ENCODE peak calls at places on chromosomes 12 and 14, in six cellular contexts. O is testis, D is omental fat pad, C is upper lobe of right lung, B is body of pancreas, F is WERI-Rb-1. K is an unnamed sample.

GRCh38 chr12:21906919-21907642 is 34.1 kb downstream of the ABCC9 start:
- DNase-seq in O (no peak), D (no peak), C (no peak), B (no peak), F (no peak), K (no peak)

GRCh38 chr14:63725786-63726185 is 2.1 kb downstream of the SGPP1 start:
- DNase-seq in O (no peak), D (no peak), C (no peak), B (no peak), F (no peak), K (no peak)

GRCh38 chr12:45651029-45651428 is 78.5 kb upstream of the ARID2 start:
- DNase-seq in O (no peak), D (no peak), C (no peak), B (no peak), F (no peak), K (no peak)

GRCh38 chr12:124512667-124513296 is 54.6 kb downstream of the NCOR2 start:
- DNase-seq in O (peak; percentile 91), D (peak; percentile 90), C (peak; percentile 93), B (peak; percentile 79), F (no peak), K (peak; percentile 86)

GRCh38 chr12:81337891-81338290 is 260.0 kb downstream of the ACSS3 start:
- DNase-seq in O (no peak), D (no peak), C (no peak), B (no peak), F (no peak), K (no peak)

GRCh38 chr14:105602799-105603763 is 76.7 kb downstream of the TMEM121 start:
- DNase-seq in O (no peak), D (no peak), C (no peak), B (no peak), F (no peak), K (no peak)

GRCh38 chr12:46269429-46270241 is 792 bp upstream of the SLC38A1 start:
- DNase-seq in O (peak; percentile 30), D (no peak), C (no peak), B (no peak), F (no peak), K (no peak)

GRCh38 chr14:32762886-32763285 is 175.8 kb upstream of the NPAS3 start:
- DNase-seq in O (no peak), D (no peak), C (no peak), B (no peak), F (no peak), K (no peak)

GRCh38 chr12:70721216-70721615 is 84.0 kb upstream of the PTPRB start:
- DNase-seq in O (no peak), D (no peak), C (no peak), B (no peak), F (no peak), K (no peak)

GRCh38 chr12:47082963-47083621 is 3.3 kb upstream of the AMIGO2 start:
- DNase-seq in O (no peak), D (no peak), C (no peak), B (no peak), F (no peak), K (peak; percentile 90)

GRCh38 chr12:20250761-20251160 is 117.6 kb upstream of the PDE3A start:
- DNase-seq in O (no peak), D (no peak), C (no peak), B (no peak), F (no peak), K (no peak)

GRCh38 chr12:118606690-118607089 is 230.3 kb downstream of the SUDS3 start:
- DNase-seq in O (no peak), D (no peak), C (no peak), B (no peak), F (no peak), K (no peak)

GRCh38 chr12:21775130-21775920 is 819 bp upstream of the KCNJ8 start:
- DNase-seq in O (no peak), D (no peak), C (no peak), B (peak; percentile 30), F (no peak), K (no peak)

GRCh38 chr12:124756730-124757129 is 106.9 kb downstream of the SCARB1 start:
- DNase-seq in O (no peak), D (no peak), C (no peak), B (no peak), F (no peak), K (no peak)

GRCh38 chr14:84554136-84554535 is 975.8 kb upstream of the FLRT2 start:
- DNase-seq in O (no peak), D (no peak), C (no peak), B (no peak), F (no peak), K (no peak)

GRCh38 chr14:93543766-93544165 is 113.0 kb downstream of the UNC79 start:
- DNase-seq in O (no peak), D (no peak), C (no peak), B (no peak), F (no peak), K (no peak)

GRCh38 chr14:72801381-72801812 is 92.5 kb downstream of the DPF3 start:
- DNase-seq in O (no peak), D (no peak), C (no peak), B (no peak), F (no peak), K (peak; percentile 98)

GRCh38 chr14:32472081-32472480 is 143.0 kb downstream of the AKAP6 start:
- DNase-seq in O (no peak), D (no peak), C (no peak), B (no peak), F (no peak), K (no peak)

GRCh38 chr12:96249196-96250118 is 55.3 kb downstream of the ELK3 start:
- DNase-seq in O (no peak), D (no peak), C (no peak), B (no peak), F (peak; percentile 91), K (no peak)

GRCh38 chr12:75754141-75754540 is 242.7 kb upstream of the KRR1 start:
- DNase-seq in O (no peak), D (no peak), C (no peak), B (no peak), F (no peak), K (no peak)

GRCh38 chr12:77847665-77848431 is 17.2 kb downstream of the NAV3 start:
- DNase-seq in O (no peak), D (no peak), C (no peak), B (no peak), F (no peak), K (peak; percentile 72)

GRCh38 chr14:91885837-91886236 is 18.5 kb upstream of the TC2N start:
- DNase-seq in O (no peak), D (no peak), C (no peak), B (peak; percentile 1), F (no peak), K (no peak)

GRCh38 chr14:102883028-102883953 is 39.2 kb upstream of the AMN start:
- DNase-seq in O (no peak), D (no peak), C (no peak), B (no peak), F (no peak), K (no peak)

GRCh38 chr14:81273521-81273920 is 52.8 kb upstream of the GTF2A1 start:
- DNase-seq in O (no peak), D (no peak), C (no peak), B (no peak), F (no peak), K (no peak)

GRCh38 chr14:52338282-52338681 is 24.2 kb downstream of the PTGER2 start:
- DNase-seq in O (no peak), D (no peak), C (no peak), B (no peak), F (peak; percentile 51), K (peak; percentile 73)

GRCh38 chr12:7588703-7589329 is 76.9 kb downstream of the APOBEC1 start:
- DNase-seq in O (peak; percentile 86), D (peak; percentile 47), C (no peak), B (peak; percentile 73), F (peak; percentile 54), K (no peak)

GRCh38 chr12:89245090-89245489 is 107.2 kb downstream of the DUSP6 start:
- DNase-seq in O (no peak), D (no peak), C (no peak), B (no peak), F (no peak), K (no peak)

GRCh38 chr12:121786441-121786825 is 7.1 kb downstream of the RHOF start:
- DNase-seq in O (no peak), D (no peak), C (peak; percentile 84), B (peak; percentile 70), F (no peak), K (no peak)

GRCh38 chr12:16587110-16587453 is 18.9 kb downstream of the LMO3 start:
- DNase-seq in O (no peak), D (no peak), C (no peak), B (no peak), F (no peak), K (no peak)

GRCh38 chr14:64704743-64705405 is 650 bp downstream of the PLEKHG3 start:
- DNase-seq in O (peak; percentile 48), D (no peak), C (peak; percentile 77), B (peak; percentile 75), F (no peak), K (no peak)

DNA sequence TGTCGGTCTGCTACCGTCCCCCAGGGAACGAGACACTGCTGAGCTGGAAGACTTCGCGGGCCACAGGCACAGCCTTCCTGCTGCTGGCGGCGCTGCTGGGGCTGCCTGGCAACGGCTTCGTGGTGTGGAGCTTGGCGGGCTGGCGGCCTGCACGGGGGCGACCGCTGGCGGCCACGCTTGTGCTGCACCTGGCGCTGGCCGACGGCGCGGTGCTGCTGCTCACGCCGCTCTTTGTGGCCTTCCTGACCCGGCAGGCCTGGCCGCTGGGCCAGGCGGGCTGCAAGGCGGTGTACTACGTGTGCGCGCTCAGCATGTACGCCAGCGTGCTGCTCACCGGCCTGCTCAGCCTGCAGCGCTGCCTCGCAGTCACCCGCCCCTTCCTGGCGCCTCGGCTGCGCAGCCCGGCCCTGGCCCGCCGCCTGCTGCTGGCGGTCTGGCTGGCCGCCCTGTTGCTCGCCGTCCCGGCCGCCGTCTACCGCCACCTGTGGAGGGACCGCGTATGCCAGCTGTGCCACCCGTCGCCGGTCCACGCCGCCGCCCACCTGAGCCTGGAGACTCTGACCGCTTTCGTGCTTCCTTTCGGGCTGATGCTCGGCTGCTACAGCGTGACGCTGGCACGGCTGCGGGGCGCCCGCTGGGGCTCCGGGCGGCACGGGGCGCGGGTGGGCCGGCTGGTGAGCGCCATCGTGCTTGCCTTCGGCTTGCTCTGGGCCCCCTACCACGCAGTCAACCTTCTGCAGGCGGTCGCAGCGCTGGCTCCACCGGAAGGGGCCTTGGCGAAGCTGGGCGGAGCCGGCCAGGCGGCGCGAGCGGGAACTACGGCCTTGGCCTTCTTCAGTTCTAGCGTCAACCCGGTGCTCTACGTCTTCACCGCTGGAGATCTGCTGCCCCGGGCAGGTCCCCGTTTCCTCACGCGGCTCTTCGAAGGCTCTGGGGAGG is at the start of gene LTB4R:
- DNase-seq in O (peak; percentile 71), D (no peak), C (peak; percentile 90), B (peak; percentile 89), F (no peak), K (peak; percentile 31)
- TF ChIP-seq CTCF in O (no peak), D (no peak), C (peak; percentile 46), B (peak; percentile 53), F (no peak), K (peak; percentile 22)

GRCh38 chr12:5827591-5827990 is 117.5 kb downstream of the ANO2 start:
- DNase-seq in O (no peak), D (no peak), C (no peak), B (no peak), F (no peak), K (no peak)
- TF ChIP-seq CTCF in O (no peak), D (no peak), C (no peak), B (no peak), F (no peak), K (no peak)

GRCh38 chr12:56333679-56334489 is at the start of gene PAN2:
- DNase-seq in O (peak; percentile 97), D (peak; percentile 87), C (peak; percentile 96), B (peak; percentile 97), F (peak; percentile 96), K (peak; percentile 94)
- TF ChIP-seq CTCF in O (peak; percentile 44), D (no peak), C (peak; percentile 56), B (peak; percentile 24), F (peak; percentile 72), K (peak; percentile 78)

GRCh38 chr14:60515244-60515695 is 6.3 kb downstream of the SIX6 start:
- DNase-seq in O (peak; percentile 58), D (no peak), C (no peak), B (no peak), F (no peak), K (no peak)
- TF ChIP-seq CTCF in O (no peak), D (no peak), C (no peak), B (no peak), F (no peak), K (no peak)